ENCODE peak calls at places on chromosome 13, in five cellular contexts. Z is A549; R is HL-60; J is CD4-positive, alpha-beta memory T cell; P is thoracic aorta. Y is an unnamed sample.
A peak's percentile ranks its signal among the peaks of the same experiment; 100 is the strongest.

GRCh38 chr13:52195052-52195837 is 35.8 kb upstream of the NEK3 start:
- DNase-seq in Z (no peak), R (peak; percentile 14), J (peak; percentile 53), P (peak; percentile 53), Y (peak; percentile 62)

GRCh38 chr13:48405865-48406264 is 7.0 kb downstream of the LPAR6 start:
- DNase-seq in Z (no peak), R (no peak), J (no peak), P (no peak), Y (no peak)

GRCh38 chr13:83709751-83710515 is 172.3 kb downstream of the SLITRK1 start:
- DNase-seq in Z (no peak), R (no peak), J (no peak), P (no peak), Y (no peak)

GRCh38 chr13:67048793-67049150 is 181.4 kb downstream of the PCDH9 start:
- DNase-seq in Z (no peak), R (no peak), J (no peak), P (no peak), Y (no peak)

GRCh38 chr13:111202745-111203144 is 87.6 kb downstream of the ARHGEF7 start:
- DNase-seq in Z (peak; percentile 13), R (peak; percentile 13), J (no peak), P (no peak), Y (no peak)

GRCh38 chr13:28493740-28494536 is 990 bp downstream of the FLT1 start:
- DNase-seq in Z (no peak), R (no peak), J (no peak), P (no peak), Y (no peak)

GRCh38 chr13:102183509-102184182 is 218.2 kb downstream of the FGF14 start:
- DNase-seq in Z (no peak), R (no peak), J (no peak), P (no peak), Y (no peak)

GRCh38 chr13:29572575-29572974 is 22.9 kb downstream of the SLC7A1 start:
- DNase-seq in Z (no peak), R (no peak), J (no peak), P (no peak), Y (peak; percentile 72)

GRCh38 chr13:29978211-29978610 is 127.8 kb upstream of the UBL3 start:
- DNase-seq in Z (no peak), R (no peak), J (no peak), P (no peak), Y (no peak)

GRCh38 chr13:23868521-23868920 is 20.7 kb downstream of the MIPEP start:
- DNase-seq in Z (no peak), R (no peak), J (no peak), P (no peak), Y (no peak)

GRCh38 chr13:67355791-67356190 is 125.7 kb upstream of the PCDH9 start:
- DNase-seq in Z (no peak), R (no peak), J (no peak), P (no peak), Y (no peak)

GRCh38 chr13:52695856-52696255 is 43.2 kb downstream of the SUGT1 start:
- DNase-seq in Z (no peak), R (peak; percentile 11), J (no peak), P (no peak), Y (no peak)

GRCh38 chr13:94030415-94031119 is 448.9 kb downstream of the DCT start:
- DNase-seq in Z (no peak), R (no peak), J (no peak), P (no peak), Y (no peak)

GRCh38 chr13:110716235-110716505 is 2.7 kb downstream of the ING1 start:
- DNase-seq in Z (no peak), R (no peak), J (no peak), P (no peak), Y (peak; percentile 73)

GRCh38 chr13:36344886-36345437 is 1.2 kb downstream of the SPART start:
- DNase-seq in Z (no peak), R (no peak), J (peak; percentile 67), P (no peak), Y (peak; percentile 18)

GRCh38 chr13:75437582-75438318 is 44.2 kb downstream of the TBC1D4 start:
- DNase-seq in Z (no peak), R (no peak), J (no peak), P (no peak), Y (no peak)

GRCh38 chr13:36918246-36919060 is 1.6 kb downstream of the SMAD9 start:
- DNase-seq in Z (no peak), R (no peak), J (no peak), P (no peak), Y (no peak)

GRCh38 chr13:98039964-98040363 is 86.5 kb downstream of the IPO5 start:
- DNase-seq in Z (no peak), R (no peak), J (no peak), P (no peak), Y (no peak)

GRCh38 chr13:30710442-30710841 is 24.9 kb upstream of the ALOX5AP start:
- DNase-seq in Z (no peak), R (no peak), J (no peak), P (no peak), Y (no peak)

GRCh38 chr13:41007359-41008118 is 11.6 kb downstream of the ELF1 start:
- DNase-seq in Z (no peak), R (no peak), J (peak; percentile 39), P (no peak), Y (no peak)

GRCh38 chr13:90622547-90622946 is 724.9 kb upstream of the MIR17HG start:
- DNase-seq in Z (no peak), R (no peak), J (no peak), P (no peak), Y (no peak)

GRCh38 chr13:107104631-107105030 is 536.7 kb upstream of the ARGLU1 start:
- DNase-seq in Z (no peak), R (no peak), J (no peak), P (no peak), Y (no peak)

GRCh38 chr13:31051999-31052398 is 109.7 kb downstream of the HSPH1 start:
- DNase-seq in Z (no peak), R (no peak), J (no peak), P (no peak), Y (no peak)

GRCh38 chr13:73141292-73141771 is 82.5 kb downstream of the KLF5 start:
- DNase-seq in Z (no peak), R (no peak), J (no peak), P (no peak), Y (peak; percentile 22)

GRCh38 chr13:38180670-38181069 is 169.0 kb upstream of the UFM1 start:
- DNase-seq in Z (no peak), R (no peak), J (no peak), P (no peak), Y (no peak)

GRCh38 chr13:44306401-44307192 is 67.0 kb upstream of the SERP2 start:
- DNase-seq in Z (peak; percentile 36), R (no peak), J (no peak), P (no peak), Y (peak; percentile 53)

GRCh38 chr13:93227280-93227905 is 786 bp downstream of the GPC6 start:
- DNase-seq in Z (no peak), R (no peak), J (no peak), P (no peak), Y (no peak)

GRCh38 chr13:75181906-75182305 is 300.1 kb downstream of the TBC1D4 start:
- DNase-seq in Z (no peak), R (no peak), J (no peak), P (no peak), Y (no peak)

GRCh38 chr13:27442071-27442647 is 8.2 kb downstream of the MTIF3 start:
- DNase-seq in Z (no peak), R (no peak), J (peak; percentile 63), P (no peak), Y (peak; percentile 90)

GRCh38 chr13:32134991-32135390 is 103.4 kb downstream of the FRY start:
- DNase-seq in Z (no peak), R (no peak), J (no peak), P (no peak), Y (no peak)

DNA sequence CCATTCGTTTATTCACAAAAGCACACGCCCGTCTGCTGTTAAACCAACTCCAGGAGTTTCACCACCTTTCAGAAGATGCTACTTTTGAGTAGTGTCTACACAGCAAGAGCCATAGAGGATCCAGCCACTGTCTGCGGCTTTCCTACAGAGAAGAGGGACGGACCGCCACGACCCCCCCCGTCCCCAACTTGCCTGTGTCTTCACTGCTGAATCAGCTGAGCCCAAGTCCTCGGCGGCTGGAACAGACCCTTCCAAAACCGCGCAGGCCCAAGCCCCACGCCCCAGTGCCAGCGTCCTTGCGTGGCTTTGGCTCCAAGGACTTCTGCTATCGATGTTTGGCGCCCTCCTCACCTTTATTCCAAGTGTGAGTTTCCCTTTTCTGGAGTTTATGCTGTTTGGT is 65.1 kb downstream of the SPACA7 start:
- DNase-seq in Z (no peak), R (no peak), J (no peak), P (no peak), Y (no peak)
- H3K27ac ChIP-seq in Z (no peak overlapping the region), R (no peak overlapping the region), J (no peak overlapping the region), P (no peak overlapping the region), Y (no peak overlapping the region)

GRCh38 chr13:45481688-45482087 is 16.9 kb downstream of the COG3 start:
- DNase-seq in Z (no peak), R (no peak), J (no peak), P (no peak), Y (no peak)

GRCh38 chr13:45479661-45480060 is 14.9 kb downstream of the COG3 start:
- DNase-seq in Z (no peak), R (no peak), J (no peak), P (no peak), Y (no peak)

GRCh38 chr13:45482571-45483173 is 17.9 kb downstream of the COG3 start:
- DNase-seq in Z (no peak), R (no peak), J (no peak), P (no peak), Y (no peak)
- H3K4me3 ChIP-seq in Z (no peak overlapping the region), R (no peak overlapping the region), J (no peak overlapping the region), P (no peak overlapping the region), Y (no peak overlapping the region)

GRCh38 chr13:19766637-19767036 is 16.1 kb downstream of the PSPC1 start:
- DNase-seq in Z (no peak), R (no peak), J (no peak), P (no peak), Y (peak; percentile 24)
- H3K27ac ChIP-seq in Z (no peak overlapping the region), R (no peak overlapping the region), J (no peak overlapping the region), P (no peak overlapping the region), Y (no peak overlapping the region)

GRCh38 chr13:34817246-34817645 is 124.8 kb upstream of the NBEA start:
- DNase-seq in Z (no peak), R (no peak), J (no peak), P (no peak), Y (no peak)

GRCh38 chr13:34810996-34811395 is 131.1 kb upstream of the NBEA start:
- DNase-seq in Z (no peak), R (no peak), J (no peak), P (no peak), Y (no peak)

GRCh38 chr13:34816118-34816517 is 126.0 kb upstream of the NBEA start:
- DNase-seq in Z (no peak), R (no peak), J (no peak), P (no peak), Y (no peak)

DNA sequence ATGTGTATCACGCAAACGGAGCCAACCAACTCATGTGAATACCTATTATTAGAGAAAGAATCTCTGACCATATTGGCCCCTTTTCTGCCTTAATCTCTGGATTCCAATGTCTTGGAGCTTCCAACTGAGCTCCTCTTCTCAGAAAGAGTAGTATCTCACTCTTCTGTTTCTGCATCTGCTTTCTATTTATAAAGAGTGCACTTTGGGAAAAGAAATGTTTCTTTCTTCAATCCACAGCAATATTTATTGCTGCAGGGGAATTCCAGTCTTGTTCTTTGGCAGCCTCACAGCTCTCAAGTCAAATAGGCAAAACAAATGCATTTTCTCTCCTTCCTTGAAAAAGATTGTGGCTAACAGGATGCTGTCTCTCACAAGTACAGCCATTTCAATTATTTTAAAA is 125.5 kb upstream of the NBEA start:
- DNase-seq in Z (no peak), R (no peak), J (no peak), P (no peak), Y (no peak)
- H3K4me3 ChIP-seq in Z (no peak overlapping the region), R (no peak overlapping the region), J (no peak overlapping the region), P (no peak overlapping the region), Y (no peak overlapping the region)

Y was measured in small intestine.